ENCODE peak calls at places on chromosomes 6 and 20, in four cellular contexts. H, B, M and Z are unnamed samples.

GRCh38 chr20:17843246-17844132 is 125.1 kb downstream of the SNX5 start:
- DNase-seq in B (no peak), M (peak), H (peak), Z (no peak)

GRCh38 chr20:4780245-4780644 is 58.5 kb downstream of the PRND start:
- DNase-seq in B (peak), M (no peak), H (no peak), Z (no peak)

GRCh38 chr6:42403415-42403814 is 48.3 kb downstream of the TRERF1 start:
- DNase-seq in M (no peak), H (peak), B (no peak), Z (no peak)

GRCh38 chr6:149043476-149044130 is 273.9 kb upstream of the TAB2 start:
- DNase-seq in B (peak), M (no peak), H (peak), Z (no peak)

GRCh38 chr20:20887593-20888272 is 175.3 kb upstream of the RALGAPA2 start:
- DNase-seq in M (no peak), B (peak), H (no peak), Z (no peak)

GRCh38 chr6:40543133-40543532 is 44.0 kb downstream of the LRFN2 start:
- DNase-seq in M (no peak), B (no peak), H (no peak), Z (peak)

GRCh38 chr6:159595173-159595572 is 97.9 kb downstream of the SOD2 start:
- DNase-seq in B (no peak), H (peak), M (no peak), Z (no peak)

GRCh38 chr6:144493035-144493910 is 208.1 kb downstream of the UTRN start:
- DNase-seq in B (no peak), H (no peak), M (no peak), Z (peak)

GRCh38 chr6:12359051-12359450 is 68.9 kb downstream of the EDN1 start:
- DNase-seq in M (no peak), B (no peak), H (no peak), Z (no peak)

GRCh38 chr20:7459123-7459522 is 481.1 kb downstream of the HAO1 start:
- DNase-seq in B (no peak), M (no peak), H (no peak), Z (no peak)

GRCh38 chr20:11813106-11813890 is 104.4 kb upstream of the BTBD3 start:
- DNase-seq in M (no peak), H (no peak), B (peak), Z (no peak)

GRCh38 chr6:108914235-108915022 is 66.2 kb downstream of the ARMC2 start:
- DNase-seq in M (peak), H (no peak), B (peak), Z (no peak)

GRCh38 chr6:41194386-41194785 is 6.6 kb downstream of the TREML2 start:
- DNase-seq in H (no peak), M (no peak), B (no peak), Z (no peak)

GRCh38 chr6:169861431-169862045 is 110.1 kb downstream of the ERMARD start:
- DNase-seq in M (no peak), H (no peak), B (no peak), Z (no peak)

GRCh38 chr6:33624856-33625255 is 3.7 kb downstream of the ITPR3 start:
- DNase-seq in B (no peak), M (no peak), H (no peak), Z (no peak)

GRCh38 chr6:137390264-137390787 is 103.9 kb downstream of the OLIG3 start:
- DNase-seq in H (no peak), M (no peak), B (no peak), Z (no peak)

GRCh38 chr6:109187399-109188114 is 92.2 kb downstream of the CEP57L1 start:
- DNase-seq in B (peak), H (no peak), M (no peak), Z (no peak)

GRCh38 chr6:163260911-163261310 is 153.6 kb upstream of the QKI start:
- DNase-seq in M (no peak), B (peak), H (no peak), Z (no peak)

GRCh38 chr6:152552616-152553209 is 84.4 kb downstream of the SYNE1 start:
- DNase-seq in H (peak), M (peak), B (peak), Z (peak)

GRCh38 chr6:85185977-85186376 is 263.9 kb upstream of the NT5E start:
- DNase-seq in H (no peak), B (no peak), M (no peak), Z (no peak)

GRCh38 chr20:4736875-4737274 is 15.2 kb downstream of the PRND start:
- DNase-seq in B (no peak), H (no peak), M (no peak), Z (no peak)

GRCh38 chr6:150894935-150895686 is 29.6 kb downstream of the MTHFD1L start:
- DNase-seq in H (no peak), M (no peak), B (no peak), Z (no peak)

DNA sequence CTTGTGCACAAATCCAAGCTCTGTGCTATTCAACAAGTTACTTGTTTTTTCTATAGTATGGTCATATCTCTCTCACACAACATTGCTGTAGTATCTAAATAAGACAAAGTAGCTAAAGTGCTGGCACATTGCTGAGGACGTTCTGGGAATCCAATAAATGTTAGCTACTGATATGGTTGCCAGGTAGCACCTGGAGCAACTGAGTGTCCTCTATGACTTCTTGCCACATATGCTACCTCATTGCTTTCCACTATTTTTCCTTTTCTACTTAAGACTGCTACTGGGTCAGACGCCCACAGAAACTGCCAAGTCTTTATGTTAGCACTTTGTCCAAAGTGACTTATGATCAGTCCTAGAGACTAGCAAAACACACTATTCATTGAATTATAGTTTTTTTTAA is 85.3 kb downstream of the SYCP2 start:
- DNase-seq in H (no peak), M (no peak), B (no peak), Z (peak)
- TF ChIP-seq CTCF in H (no peak), M (no peak), B (no peak), Z (no peak)

GRCh38 chr6:166203003-166203640 is 35.5 kb upstream of the TBXT start:
- DNase-seq in B (no peak), M (no peak), H (no peak), Z (no peak)

GRCh38 chr6:166203641-166204222 is 36.1 kb upstream of the TBXT start:
- DNase-seq in B (no peak), M (no peak), H (no peak), Z (no peak)

GRCh38 chr6:166206510-166207389 is 39.1 kb upstream of the TBXT start:
- DNase-seq in B (no peak), H (no peak), M (no peak), Z (no peak)

GRCh38 chr6:166206066-166206465 is 38.4 kb upstream of the TBXT start:
- DNase-seq in H (no peak), B (no peak), M (no peak), Z (no peak)

GRCh38 chr6:166204852-166205650 is 37.4 kb upstream of the TBXT start:
- DNase-seq in B (peak), H (no peak), M (no peak), Z (peak)
- TF ChIP-seq CTCF in B (peak), H (no peak), M (no peak), Z (peak)

GRCh38 chr6:15969236-15969778 is 159.6 kb upstream of the MYLIP start:
- DNase-seq in M (no peak), B (no peak), H (no peak), Z (no peak)
- TF ChIP-seq CTCF in M (no peak), B (no peak), H (no peak), Z (no peak)

GRCh38 chr6:32252326-32253009 is 28.6 kb upstream of the NOTCH4 start:
- DNase-seq in M (no peak), B (no peak), H (no peak), Z (no peak)

GRCh38 chr6:32254761-32255211 is 30.9 kb upstream of the NOTCH4 start:
- DNase-seq in M (no peak), B (peak), H (no peak), Z (no peak)

DNA sequence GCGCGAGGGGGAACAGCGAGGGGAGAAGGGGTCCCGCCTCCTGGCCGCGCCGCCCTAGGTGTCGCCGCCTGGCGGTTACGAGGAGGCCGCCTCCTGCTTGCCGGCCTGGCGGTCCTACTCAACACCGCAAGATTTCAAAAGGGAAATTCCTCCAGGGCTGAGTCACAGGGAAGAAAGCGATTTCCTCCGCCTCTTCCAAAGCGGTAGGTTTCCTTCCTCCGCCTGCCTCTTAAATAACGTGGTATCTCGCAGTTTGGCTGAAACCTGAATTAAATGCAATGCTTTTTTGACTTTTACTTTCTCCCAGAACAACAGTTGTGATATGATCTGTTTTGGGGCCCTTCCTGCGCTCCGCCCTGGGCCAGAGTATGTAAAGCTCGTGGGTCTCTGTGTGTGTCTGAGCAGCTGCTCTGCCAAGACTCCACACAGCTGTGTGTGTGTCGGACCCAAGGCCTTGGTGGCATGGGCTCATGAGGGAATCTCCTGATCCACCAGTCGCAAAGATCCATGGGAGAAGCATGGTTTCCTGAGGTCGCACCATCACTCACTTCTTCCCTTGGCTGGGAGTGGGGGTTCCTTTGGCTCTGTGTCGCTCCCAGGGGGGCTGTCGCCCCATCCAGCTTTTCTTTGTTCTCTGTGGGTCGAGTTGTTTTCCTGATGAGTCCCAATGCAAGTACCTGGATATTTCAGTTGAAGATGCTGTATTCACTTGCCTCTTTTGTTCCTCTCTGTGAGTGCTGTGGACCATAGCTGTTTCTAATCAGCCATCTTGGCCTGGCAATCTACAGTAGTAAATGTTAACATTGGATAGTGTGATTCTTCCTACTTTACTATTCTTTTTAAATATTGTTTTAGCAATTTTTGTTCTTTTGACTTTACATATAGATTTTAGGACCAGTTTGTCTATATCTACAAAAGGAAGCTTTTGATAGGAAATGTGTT is 31.6 kb upstream of the NOTCH4 start:
- DNase-seq in H (peak), M (peak), B (peak), Z (no peak)
- TF ChIP-seq CTCF in H (peak), M (peak), B (peak), Z (no peak)

DNA sequence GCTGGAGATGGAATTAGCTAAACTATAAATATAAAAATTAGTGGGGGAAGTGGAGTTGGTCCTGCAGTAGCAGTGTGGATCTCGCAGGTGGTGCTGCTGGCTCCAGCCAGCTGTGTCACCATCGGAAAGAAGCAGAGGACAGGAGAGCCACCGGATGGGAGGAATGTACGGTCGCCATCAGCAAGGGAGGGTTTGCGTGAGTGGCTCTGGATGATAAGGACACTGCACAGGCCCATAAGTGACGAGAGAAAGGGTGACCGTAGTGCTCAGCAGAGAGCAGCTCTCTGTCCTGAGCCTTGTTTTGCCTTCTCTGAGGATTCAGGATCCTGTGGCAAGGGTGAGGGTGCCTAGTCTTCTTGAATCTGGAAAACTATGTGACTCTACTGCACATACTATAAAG is 378.7 kb downstream of the ZFAND3 start:
- DNase-seq in H (no peak), M (no peak), B (no peak), Z (no peak)
- TF ChIP-seq CTCF in H (no peak), M (no peak), B (no peak), Z (no peak)

GRCh38 chr6:127121637-127121960 is 3.1 kb downstream of the RSPO3 start:
- DNase-seq in B (no peak), M (no peak), H (no peak), Z (no peak)

GRCh38 chr6:127120109-127120786 is 1.8 kb downstream of the RSPO3 start:
- DNase-seq in M (no peak), H (no peak), B (peak), Z (no peak)

GRCh38 chr6:127119361-127120108 is 1.1 kb downstream of the RSPO3 start:
- DNase-seq in M (no peak), H (no peak), B (peak), Z (no peak)

GRCh38 chr6:127118505-127119360 is at the start of gene RSPO3:
- DNase-seq in H (no peak), M (no peak), B (peak), Z (no peak)

GRCh38 chr6:127120787-127121636 is 2.5 kb downstream of the RSPO3 start:
- DNase-seq in B (peak), M (peak), H (peak), Z (peak)
- TF ChIP-seq CTCF in B (peak), M (peak), H (peak), Z (peak)

GRCh38 chr6:322205-322930 is 30.1 kb downstream of the DUSP22 start:
- DNase-seq in B (peak), H (no peak), M (no peak), Z (no peak)
- TF ChIP-seq CTCF in B (no peak), H (peak), M (no peak), Z (no peak)

GRCh38 chr6:156752666-156753301 is 24.4 kb upstream of the ARID1B start:
- DNase-seq in H (no peak), M (no peak), B (peak), Z (no peak)
- TF ChIP-seq CTCF in H (peak), M (no peak), B (peak), Z (no peak)

GRCh38 chr6:160919713-160920112 is 71.9 kb upstream of the MAP3K4 start:
- DNase-seq in H (peak), B (no peak), M (peak), Z (peak)

GRCh38 chr6:160917581-160917980 is 74.0 kb upstream of the MAP3K4 start:
- DNase-seq in B (no peak), H (no peak), M (no peak), Z (no peak)

GRCh38 chr6:160926281-160927276 is 65.0 kb upstream of the MAP3K4 start:
- DNase-seq in B (no peak), H (no peak), M (no peak), Z (no peak)

GRCh38 chr6:160921095-160921494 is 70.5 kb upstream of the MAP3K4 start:
- DNase-seq in M (no peak), H (no peak), B (no peak), Z (no peak)
- TF ChIP-seq CTCF in M (no peak), H (no peak), B (no peak), Z (no peak)